ENCODE peak calls at places on chromosomes 11 and 22, in nine cellular contexts. One of them, this sample, is unnamed.

GRCh38 chr22:20211997-20212753 is 55.9 kb downstream of the RTN4R start:
- DNase-seq in adipocyte: no peak
- DNase-seq in GM12878: no peak
- DNase-seq in H9: no peak
- DNase-seq in fibroblast of lung: peak
- DNase-seq in colonic mucosa: no peak
- DNase-seq in mammary epithelial cell: peak
- DNase-seq in PC-3: no peak
- DNase-seq in GM23248: no peak
- DNase-seq in this sample: no peak

GRCh38 chr22:47449508-47450270 is 687.2 kb downstream of the TBC1D22A start:
- DNase-seq in adipocyte: no peak
- DNase-seq in GM23248: no peak
- DNase-seq in fibroblast of lung: no peak
- DNase-seq in H9: no peak
- DNase-seq in colonic mucosa: no peak
- DNase-seq in mammary epithelial cell: no peak
- DNase-seq in PC-3: no peak
- DNase-seq in GM12878: no peak
- DNase-seq in this sample: no peak

GRCh38 chr11:132312616-132313210 is 942.3 kb downstream of the NTM start:
- DNase-seq in GM23248: peak
- DNase-seq in GM12878: no peak
- DNase-seq in fibroblast of lung: peak
- DNase-seq in H9: peak
- DNase-seq in colonic mucosa: no peak
- DNase-seq in adipocyte: peak
- DNase-seq in PC-3: no peak
- DNase-seq in mammary epithelial cell: no peak
- DNase-seq in this sample: peak

GRCh38 chr22:20653012-20653794 is 120.7 kb upstream of the SERPIND1 start:
- DNase-seq in colonic mucosa: no peak
- DNase-seq in adipocyte: no peak
- DNase-seq in GM23248: no peak
- DNase-seq in PC-3: no peak
- DNase-seq in GM12878: no peak
- DNase-seq in fibroblast of lung: no peak
- DNase-seq in H9: peak
- DNase-seq in mammary epithelial cell: no peak
- DNase-seq in this sample: no peak

GRCh38 chr11:15055620-15056356 is 17.6 kb upstream of the CALCB start:
- DNase-seq in GM23248: no peak
- DNase-seq in H9: no peak
- DNase-seq in fibroblast of lung: no peak
- DNase-seq in mammary epithelial cell: peak
- DNase-seq in adipocyte: no peak
- DNase-seq in GM12878: no peak
- DNase-seq in PC-3: no peak
- DNase-seq in colonic mucosa: no peak
- DNase-seq in this sample: no peak

GRCh38 chr11:70270104-70270876 is at the start of gene PPFIA1:
- DNase-seq in mammary epithelial cell: peak
- DNase-seq in PC-3: peak
- DNase-seq in adipocyte: peak
- DNase-seq in fibroblast of lung: peak
- DNase-seq in GM23248: peak
- DNase-seq in colonic mucosa: peak
- DNase-seq in GM12878: peak
- DNase-seq in H9: peak
- DNase-seq in this sample: peak

GRCh38 chr11:17405232-17406005 is 17.0 kb upstream of the KCNJ11 start:
- DNase-seq in colonic mucosa: peak
- DNase-seq in GM23248: peak
- DNase-seq in adipocyte: peak
- DNase-seq in fibroblast of lung: peak
- DNase-seq in H9: peak
- DNase-seq in GM12878: no peak
- DNase-seq in PC-3: peak
- DNase-seq in mammary epithelial cell: peak
- DNase-seq in this sample: peak

GRCh38 chr11:118437736-118438125 is 1.4 kb downstream of the KMT2A start:
- DNase-seq in adipocyte: peak
- DNase-seq in GM12878: no peak
- DNase-seq in H9: peak
- DNase-seq in colonic mucosa: peak
- DNase-seq in PC-3: peak
- DNase-seq in GM23248: peak
- DNase-seq in mammary epithelial cell: peak
- DNase-seq in fibroblast of lung: peak
- DNase-seq in this sample: no peak

GRCh38 chr22:45217345-45217744 is 23.3 kb downstream of the KIAA0930 start:
- DNase-seq in GM23248: no peak
- DNase-seq in PC-3: no peak
- DNase-seq in colonic mucosa: no peak
- DNase-seq in GM12878: no peak
- DNase-seq in fibroblast of lung: no peak
- DNase-seq in mammary epithelial cell: no peak
- DNase-seq in H9: no peak
- DNase-seq in adipocyte: no peak
- DNase-seq in this sample: no peak

DNA sequence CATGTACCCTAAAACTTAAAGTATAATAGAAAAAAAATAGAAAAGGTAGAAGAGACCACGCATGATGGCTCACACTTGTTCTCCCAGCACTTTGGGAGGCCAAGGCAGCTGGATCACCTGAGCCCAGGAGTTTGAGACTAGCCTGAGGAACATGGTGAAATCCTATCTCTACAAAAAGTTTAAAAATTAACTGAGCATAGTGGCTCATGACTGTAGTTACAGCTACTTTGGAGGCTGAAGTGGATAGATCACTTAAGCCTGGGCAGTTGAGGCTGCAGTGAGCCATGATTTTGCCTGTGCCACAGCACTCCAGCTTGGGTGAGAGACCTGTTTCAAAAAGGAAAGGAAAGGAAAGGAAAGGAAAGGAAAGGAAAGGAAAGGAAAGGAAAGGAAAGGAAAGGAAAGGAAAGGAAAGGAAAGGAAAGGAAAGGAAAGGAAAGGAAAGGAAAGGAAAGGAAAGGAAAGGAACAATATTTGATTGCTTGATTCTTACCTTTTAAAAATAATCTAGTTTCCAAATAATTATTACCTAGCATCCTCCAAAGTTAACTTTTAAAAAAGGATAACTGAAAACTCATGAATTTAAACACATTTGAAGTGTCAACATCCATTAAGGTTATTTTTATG is 99.9 kb upstream of the PAX6 start:
- DNase-seq in adipocyte: no peak
- DNase-seq in mammary epithelial cell: no peak
- DNase-seq in GM12878: no peak
- DNase-seq in GM23248: no peak
- DNase-seq in fibroblast of lung: no peak
- DNase-seq in PC-3: no peak
- DNase-seq in H9: no peak
- DNase-seq in colonic mucosa: no peak
- DNase-seq in this sample: no peak
- H3K9ac ChIP-seq in adipocyte: no peak
- H3K9ac ChIP-seq in mammary epithelial cell: no peak
- H3K9ac ChIP-seq in GM12878: no peak
- H3K9ac ChIP-seq in GM23248: no peak
- H3K9ac ChIP-seq in fibroblast of lung: no peak
- H3K9ac ChIP-seq in PC-3: no peak
- H3K9ac ChIP-seq in H9: no peak
- H3K9ac ChIP-seq in colonic mucosa: no peak
- H3K9ac ChIP-seq in this sample: no peak

GRCh38 chr11:45885274-45885920 is at the start of gene MAPK8IP1:
- DNase-seq in fibroblast of lung: no peak
- DNase-seq in GM12878: no peak
- DNase-seq in PC-3: peak
- DNase-seq in adipocyte: peak
- DNase-seq in H9: peak
- DNase-seq in colonic mucosa: peak
- DNase-seq in mammary epithelial cell: peak
- DNase-seq in GM23248: peak
- DNase-seq in this sample: peak

GRCh38 chr11:45884596-45885185 is 760 bp upstream of the MAPK8IP1 start:
- DNase-seq in mammary epithelial cell: no peak
- DNase-seq in fibroblast of lung: no peak
- DNase-seq in PC-3: no peak
- DNase-seq in adipocyte: no peak
- DNase-seq in GM12878: no peak
- DNase-seq in GM23248: no peak
- DNase-seq in colonic mucosa: no peak
- DNase-seq in H9: no peak
- DNase-seq in this sample: no peak

GRCh38 chr11:45886816-45887520 is 1.5 kb downstream of the MAPK8IP1 start:
- DNase-seq in adipocyte: no peak
- DNase-seq in fibroblast of lung: no peak
- DNase-seq in GM23248: no peak
- DNase-seq in H9: no peak
- DNase-seq in PC-3: no peak
- DNase-seq in GM12878: no peak
- DNase-seq in mammary epithelial cell: no peak
- DNase-seq in colonic mucosa: no peak
- DNase-seq in this sample: no peak

GRCh38 chr11:45887587-45887986 is 2.1 kb downstream of the MAPK8IP1 start:
- DNase-seq in mammary epithelial cell: no peak
- DNase-seq in H9: no peak
- DNase-seq in PC-3: no peak
- DNase-seq in adipocyte: no peak
- DNase-seq in fibroblast of lung: no peak
- DNase-seq in GM23248: no peak
- DNase-seq in GM12878: no peak
- DNase-seq in colonic mucosa: no peak
- DNase-seq in this sample: no peak

DNA sequence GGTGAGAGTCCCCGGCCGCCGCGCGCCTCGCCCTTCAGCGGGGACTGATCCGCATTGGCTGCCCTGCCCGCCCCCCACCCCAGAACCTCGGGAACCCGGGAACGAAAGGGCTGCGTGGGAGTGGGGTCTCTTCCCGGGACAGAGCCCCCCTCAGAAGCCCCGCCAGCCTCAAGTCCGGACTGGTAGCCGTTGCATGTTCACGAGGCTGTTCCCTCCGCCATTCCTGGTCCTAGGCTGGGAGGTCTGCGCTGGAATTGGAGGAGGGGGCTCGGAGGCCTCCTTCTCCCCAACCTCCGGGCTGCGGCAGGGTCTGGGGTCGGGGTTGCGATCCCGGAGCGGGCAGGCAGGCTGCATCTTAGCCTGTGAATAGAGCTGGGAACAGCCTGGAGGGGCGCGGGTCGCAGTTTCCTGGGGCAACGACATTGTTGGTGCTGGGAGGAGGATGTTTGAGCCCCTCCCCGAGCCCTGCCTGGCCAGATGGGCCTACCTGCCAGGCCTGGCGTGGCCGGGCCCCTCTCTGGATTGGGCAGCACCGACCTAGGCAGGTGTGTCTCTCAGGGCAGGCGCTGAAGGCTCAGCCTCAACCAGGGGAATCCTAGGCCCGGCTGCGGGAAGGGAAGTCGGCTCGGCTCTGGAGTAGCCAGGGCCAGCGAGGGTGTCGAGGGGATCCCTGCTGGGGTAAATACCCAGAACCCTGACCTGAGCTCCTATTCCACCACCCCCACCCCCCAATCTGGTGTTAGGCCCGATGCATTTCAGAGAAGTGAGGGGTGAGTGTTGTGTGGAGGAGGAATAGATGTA is 670 bp downstream of the MAPK8IP1 start:
- DNase-seq in fibroblast of lung: no peak
- DNase-seq in PC-3: no peak
- DNase-seq in H9: peak
- DNase-seq in adipocyte: no peak
- DNase-seq in colonic mucosa: no peak
- DNase-seq in mammary epithelial cell: no peak
- DNase-seq in GM23248: no peak
- DNase-seq in GM12878: no peak
- DNase-seq in this sample: peak
- H3K9ac ChIP-seq in fibroblast of lung: no peak
- H3K9ac ChIP-seq in PC-3: no peak
- H3K9ac ChIP-seq in H9: no peak
- H3K9ac ChIP-seq in adipocyte: no peak
- H3K9ac ChIP-seq in colonic mucosa: no peak
- H3K9ac ChIP-seq in mammary epithelial cell: no peak
- H3K9ac ChIP-seq in GM23248: no peak
- H3K9ac ChIP-seq in GM12878: no peak
- H3K9ac ChIP-seq in this sample: no peak

GRCh38 chr11:133639408-133639807 is 107.1 kb upstream of the OPCML start:
- DNase-seq in GM23248: no peak
- DNase-seq in fibroblast of lung: no peak
- DNase-seq in PC-3: no peak
- DNase-seq in colonic mucosa: no peak
- DNase-seq in adipocyte: no peak
- DNase-seq in GM12878: no peak
- DNase-seq in mammary epithelial cell: no peak
- DNase-seq in H9: no peak
- DNase-seq in this sample: peak

GRCh38 chr11:133636686-133637085 is 104.4 kb upstream of the OPCML start:
- DNase-seq in colonic mucosa: no peak
- DNase-seq in fibroblast of lung: no peak
- DNase-seq in PC-3: no peak
- DNase-seq in H9: no peak
- DNase-seq in adipocyte: no peak
- DNase-seq in GM12878: no peak
- DNase-seq in GM23248: no peak
- DNase-seq in mammary epithelial cell: no peak
- DNase-seq in this sample: peak
- H3K9ac ChIP-seq in colonic mucosa: no peak
- H3K9ac ChIP-seq in fibroblast of lung: no peak
- H3K9ac ChIP-seq in PC-3: no peak
- H3K9ac ChIP-seq in H9: no peak
- H3K9ac ChIP-seq in adipocyte: no peak
- H3K9ac ChIP-seq in GM12878: no peak
- H3K9ac ChIP-seq in GM23248: no peak
- H3K9ac ChIP-seq in mammary epithelial cell: no peak
- H3K9ac ChIP-seq in this sample: no peak

GRCh38 chr11:67270256-67271211 is 4.3 kb downstream of the GRK2 start:
- DNase-seq in colonic mucosa: peak
- DNase-seq in GM23248: no peak
- DNase-seq in mammary epithelial cell: no peak
- DNase-seq in PC-3: no peak
- DNase-seq in fibroblast of lung: no peak
- DNase-seq in adipocyte: no peak
- DNase-seq in H9: peak
- DNase-seq in GM12878: no peak
- DNase-seq in this sample: peak

GRCh38 chr11:67273260-67273990 is 7.2 kb downstream of the GRK2 start:
- DNase-seq in colonic mucosa: no peak
- DNase-seq in fibroblast of lung: no peak
- DNase-seq in mammary epithelial cell: no peak
- DNase-seq in H9: no peak
- DNase-seq in GM12878: no peak
- DNase-seq in adipocyte: no peak
- DNase-seq in PC-3: no peak
- DNase-seq in GM23248: no peak
- DNase-seq in this sample: no peak

GRCh38 chr11:67271548-67272284 is 5.4 kb downstream of the GRK2 start:
- DNase-seq in GM23248: no peak
- DNase-seq in H9: no peak
- DNase-seq in adipocyte: no peak
- DNase-seq in GM12878: peak
- DNase-seq in PC-3: no peak
- DNase-seq in colonic mucosa: no peak
- DNase-seq in fibroblast of lung: no peak
- DNase-seq in mammary epithelial cell: no peak
- DNase-seq in this sample: no peak

GRCh38 chr11:67271212-67271547 is 4.9 kb downstream of the GRK2 start:
- DNase-seq in adipocyte: no peak
- DNase-seq in fibroblast of lung: no peak
- DNase-seq in PC-3: no peak
- DNase-seq in GM12878: no peak
- DNase-seq in H9: no peak
- DNase-seq in colonic mucosa: no peak
- DNase-seq in mammary epithelial cell: no peak
- DNase-seq in GM23248: no peak
- DNase-seq in this sample: no peak

GRCh38 chr11:67272327-67273259 is 6.3 kb downstream of the GRK2 start:
- DNase-seq in PC-3: no peak
- DNase-seq in fibroblast of lung: no peak
- DNase-seq in GM12878: no peak
- DNase-seq in H9: no peak
- DNase-seq in GM23248: no peak
- DNase-seq in mammary epithelial cell: no peak
- DNase-seq in adipocyte: no peak
- DNase-seq in colonic mucosa: no peak
- DNase-seq in this sample: no peak
- H3K9ac ChIP-seq in PC-3: no peak
- H3K9ac ChIP-seq in fibroblast of lung: no peak
- H3K9ac ChIP-seq in GM12878: peak
- H3K9ac ChIP-seq in H9: no peak
- H3K9ac ChIP-seq in GM23248: no peak
- H3K9ac ChIP-seq in mammary epithelial cell: no peak
- H3K9ac ChIP-seq in adipocyte: peak
- H3K9ac ChIP-seq in colonic mucosa: peak
- H3K9ac ChIP-seq in this sample: no peak

This sample was measured in endodermal cell.